ENCODE peak calls at places on chromosome 6, in eight cellular contexts. Z, Q, S, E, P, T, I and N are unnamed samples.

GRCh38 chr6:75602164-75602896 is 650 bp downstream of the SENP6 start:
- DNase-seq in I (peak; percentile 42), P (peak; percentile 16), Z (no peak), E (peak; percentile 68), T (peak; percentile 15), Q (no peak), S (peak; percentile 64), N (peak; percentile 34)

GRCh38 chr6:52580905-52581304 is 4.0 kb upstream of the TRAM2 start:
- DNase-seq in Q (no peak), P (no peak), Z (no peak), S (no peak), E (no peak), I (no peak), T (no peak), N (no peak)

GRCh38 chr6:88989215-88989614 is 25.8 kb upstream of the RNGTT start:
- DNase-seq in Z (no peak), E (no peak), T (peak; percentile 1), S (no peak), I (no peak), P (no peak), Q (no peak), N (no peak)

GRCh38 chr6:120764312-120764711 is 570.0 kb downstream of the TBC1D32 start:
- DNase-seq in E (no peak), T (no peak), Q (no peak), S (no peak), P (no peak), Z (no peak), I (no peak), N (no peak)

GRCh38 chr6:11432713-11433450 is 104.7 kb upstream of the TMEM170B start:
- DNase-seq in Z (no peak), P (no peak), T (no peak), S (peak; percentile 64), E (no peak), I (no peak), Q (no peak), N (no peak)

GRCh38 chr6:130617658-130618057 is 209.5 kb upstream of the SMLR1 start:
- DNase-seq in T (no peak), Z (no peak), Q (no peak), E (no peak), S (no peak), P (no peak), I (no peak), N (no peak)

GRCh38 chr6:137218473-137218916 is 690 bp downstream of the IFNGR1 start:
- DNase-seq in Q (peak; percentile 77), Z (no peak), T (no peak), S (peak; percentile 59), I (peak; percentile 57), E (peak; percentile 75), P (peak; percentile 51), N (peak; percentile 67)

GRCh38 chr6:105832358-105832757 is 253.8 kb upstream of the PRDM1 start:
- DNase-seq in Z (no peak), T (no peak), I (no peak), S (no peak), Q (no peak), E (no peak), P (no peak), N (no peak)

GRCh38 chr6:136779682-136780081 is 12.6 kb downstream of the MAP3K5 start:
- DNase-seq in Q (no peak), Z (no peak), S (no peak), P (no peak), I (no peak), E (no peak), T (no peak), N (no peak)

GRCh38 chr6:101826259-101826658 is 432.8 kb downstream of the GRIK2 start:
- DNase-seq in I (no peak), Q (no peak), S (no peak), T (no peak), P (no peak), E (no peak), Z (no peak), N (no peak)

GRCh38 chr6:33344771-33345697 is 27.5 kb upstream of the ZBTB22 start:
- DNase-seq in Z (peak; percentile 87), E (peak; percentile 91), I (peak; percentile 36), S (peak; percentile 84), T (peak; percentile 74), Q (peak; percentile 72), P (peak; percentile 89), N (peak; percentile 80)

GRCh38 chr6:167748458-167749379 is 78.0 kb upstream of the AFDN start:
- DNase-seq in Z (no peak), I (no peak), P (no peak), E (peak; percentile 45), S (no peak), Q (no peak), T (no peak), N (no peak)

GRCh38 chr6:38413097-38413800 is 226.5 kb downstream of the BTBD9 start:
- DNase-seq in E (no peak), P (no peak), I (no peak), S (no peak), T (no peak), Z (no peak), Q (no peak), N (no peak)

GRCh38 chr6:35417979-35418661 is 34.0 kb upstream of the FANCE start:
- DNase-seq in E (peak; percentile 77), I (no peak), Q (no peak), S (no peak), Z (no peak), T (no peak), P (no peak), N (no peak)

GRCh38 chr6:53361549-53362031 is 12.8 kb upstream of the ELOVL5 start:
- DNase-seq in I (no peak), Q (no peak), T (no peak), S (peak; percentile 35), E (peak; percentile 58), P (no peak), Z (peak; percentile 91), N (peak; percentile 53)

GRCh38 chr6:90008908-90009501 is 114.7 kb downstream of the GJA10 start:
- DNase-seq in I (no peak), S (peak; percentile 86), T (no peak), E (no peak), Z (no peak), P (peak; percentile 8), Q (no peak), N (no peak)

GRCh38 chr6:164531745-164532144 is 777.7 kb downstream of the C6orf118 start:
- DNase-seq in Q (no peak), S (no peak), E (no peak), Z (no peak), T (no peak), I (no peak), P (no peak), N (no peak)

GRCh38 chr6:122432816-122433215 is 33.4 kb downstream of the HSF2 start:
- DNase-seq in T (no peak), Z (no peak), E (no peak), S (no peak), Q (no peak), P (no peak), I (no peak), N (no peak)
- H3K36me3 ChIP-seq in T (peaks cover 27% of the 10 kb centered on the region), Z (peaks cover 44% of the 10 kb centered on the region), E (peaks cover 29% of the 10 kb centered on the region), S (peaks cover 6% of the 10 kb centered on the region), Q (peaks cover 33% of the 10 kb centered on the region), P (peaks cover 10% of the 10 kb centered on the region), I (peaks cover 3% of the 10 kb centered on the region), N (peaks cover 37% of the 10 kb centered on the region)

DNA sequence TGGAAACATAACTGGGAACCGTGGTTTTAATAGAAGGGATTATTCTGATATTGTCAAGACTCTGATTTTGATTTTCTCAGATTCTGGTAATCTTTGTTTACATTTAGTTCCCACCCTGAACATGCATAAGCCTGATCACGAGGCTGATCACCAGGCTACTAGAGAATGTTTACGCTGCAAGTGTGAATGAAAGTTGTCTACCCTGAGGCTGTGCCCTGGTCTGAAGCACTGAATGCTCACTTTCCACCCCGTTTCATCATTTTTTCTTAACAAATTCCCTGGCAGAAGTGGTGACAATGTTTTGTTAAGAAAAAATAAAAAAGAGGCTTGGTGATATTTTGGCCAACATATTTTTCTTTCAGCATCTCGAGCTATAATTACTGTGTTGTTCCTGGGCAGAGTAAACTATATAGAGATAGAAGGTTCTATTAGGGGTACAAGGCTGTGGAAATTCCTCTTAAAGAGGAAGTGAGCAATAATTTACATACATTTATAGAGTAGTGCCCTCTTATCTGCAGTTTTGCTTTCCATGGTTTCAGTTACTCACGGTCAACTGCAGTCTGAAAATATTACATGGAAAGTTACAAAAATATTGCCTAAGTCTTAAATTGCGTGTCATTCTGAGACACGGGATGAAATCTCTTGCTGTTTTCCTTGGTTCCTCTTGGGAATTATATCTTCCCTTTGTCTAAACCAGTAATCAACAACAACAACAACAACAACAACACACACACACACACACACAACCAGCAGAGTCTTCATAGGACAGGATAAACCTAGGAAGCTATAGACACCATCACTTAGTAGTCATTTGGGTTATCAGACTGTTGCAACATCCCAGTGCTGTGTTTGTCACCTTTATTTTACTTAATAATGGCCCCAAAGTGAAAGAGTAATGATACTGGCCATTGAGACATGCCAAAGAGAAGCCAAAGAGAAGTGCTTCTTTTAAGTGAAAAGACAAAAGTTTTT is 566.6 kb upstream of the CITED2 start:
- DNase-seq in T (no peak), E (no peak), Q (no peak), P (peak; percentile 22), I (no peak), S (peak; percentile 76), Z (no peak), N (no peak)
- H3K4me3 ChIP-seq in T (no peak overlapping the region), E (no peak overlapping the region), Q (no peak overlapping the region), P (peak overlapping the region; percentile 6), I (no peak overlapping the region), S (no peak overlapping the region), Z (no peak overlapping the region), N (no peak overlapping the region)

DNA sequence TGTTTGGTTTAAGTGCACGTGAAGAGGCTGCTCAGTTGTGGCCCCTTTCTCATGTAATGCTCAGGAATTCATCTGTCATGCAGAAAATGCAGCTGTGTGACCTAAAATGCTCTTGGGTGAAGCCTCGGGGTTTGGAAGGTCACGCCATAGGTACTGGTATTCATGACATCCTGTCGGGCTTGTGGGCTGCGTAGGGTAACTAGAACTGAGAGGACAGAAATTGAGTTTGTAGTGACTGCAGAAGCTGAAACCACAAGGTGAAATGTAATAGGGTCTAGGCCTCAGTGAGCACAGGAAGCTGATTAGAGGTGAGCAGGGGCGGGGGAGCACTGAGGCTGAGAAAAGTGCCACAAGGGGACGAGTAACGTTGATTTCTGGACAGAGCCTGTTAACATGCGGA is 128.8 kb downstream of the SOBP start:
- DNase-seq in E (peak; percentile 82), P (no peak), I (no peak), T (no peak), Z (no peak), S (no peak), Q (no peak), N (peak; percentile 46)
- H3K27ac ChIP-seq in E (peak overlapping the region; percentile 7), P (no peak overlapping the region), I (no peak overlapping the region), T (no peak overlapping the region), Z (no peak overlapping the region), S (no peak overlapping the region), Q (no peak overlapping the region), N (peak overlapping the region; percentile 20)

GRCh38 chr6:36912583-36912982 is 26.8 kb downstream of the C6orf89 start:
- DNase-seq in T (no peak), Q (no peak), S (no peak), P (peak; percentile 80), E (peak; percentile 59), Z (no peak), I (no peak), N (peak; percentile 11)

GRCh38 chr6:36915599-36915998 is 29.8 kb downstream of the C6orf89 start:
- DNase-seq in P (no peak), T (no peak), Z (no peak), I (no peak), E (no peak), S (no peak), Q (no peak), N (no peak)

GRCh38 chr6:36914227-36914794 is 28.6 kb downstream of the C6orf89 start:
- DNase-seq in T (peak; percentile 73), P (no peak), E (peak; percentile 88), Q (no peak), Z (no peak), I (peak; percentile 75), S (peak; percentile 75), N (no peak)

GRCh38 chr6:36911946-36912555 is 26.3 kb downstream of the C6orf89 start:
- DNase-seq in P (no peak), S (peak; percentile 43), Q (no peak), T (no peak), E (peak; percentile 59), I (no peak), Z (no peak), N (no peak)

GRCh38 chr6:36913082-36913481 is 27.3 kb downstream of the C6orf89 start:
- DNase-seq in P (no peak), Q (no peak), T (no peak), Z (no peak), S (no peak), E (no peak), I (no peak), N (no peak)
- H3K36me3 ChIP-seq in P (no peaks in the 10 kb centered on the region), Q (peaks cover 51% of the 10 kb centered on the region), T (peaks cover 10% of the 10 kb centered on the region), Z (peaks cover 85% of the 10 kb centered on the region), S (peaks cover 5% of the 10 kb centered on the region), E (peaks cover 48% of the 10 kb centered on the region), I (no peaks in the 10 kb centered on the region), N (peaks cover 19% of the 10 kb centered on the region)